ENCODE peak calls at places on chromosomes 4 and X, in ten cellular contexts. U is choroid plexus epithelial cell; K is endothelial cell; T is activated CD4-positive, alpha-beta T cell treated with anti-CD3 and anti-CD28 coated beads, Interleukin-2, amount 10 ng/mL, durations not matched to agents 7 days and 5 days; B is foreskin keratinocyte; G is psoas muscle; J is NCI-H345; Z is kidney; X is A172; Y is activated T-helper 1 cell treated with anti-CD3 and anti-CD28 coated beads, Interleukin-2, amount 50 U/mL, for 16 hours. L is an unnamed sample.

GRCh38 chr4:182578402-182578801 is 335.2 kb downstream of the TENM3 start:
- DNase-seq in U (peak), K (no peak), T (no peak), B (peak), G (no peak), J (no peak), Z (no peak), X (peak), Y (no peak), L (no peak)

GRCh38 chr4:136741468-136741867 is 790.8 kb downstream of the PCDH18 start:
- DNase-seq in U (peak), K (no peak), T (no peak), B (peak), G (no peak), J (no peak), Z (no peak), X (peak), Y (no peak), L (no peak)

GRCh38 chr4:169314906-169315305 is 44.1 kb upstream of the SH3RF1 start:
- DNase-seq in U (peak), K (no peak), T (no peak), B (peak), G (peak), J (peak), Z (peak), X (peak), Y (no peak), L (peak)

GRCh38 chrX:44765556-44765955 is 78.3 kb upstream of the DUSP21 start:
- DNase-seq in U (peak), K (no peak), T (no peak), B (no peak), G (no peak), J (no peak), Z (no peak), X (no peak), Y (no peak), L (no peak)

GRCh38 chrX:72020204-72020603 is 109.6 kb downstream of the NHSL2 start:
- DNase-seq in U (no peak), K (no peak), T (no peak), B (no peak), G (no peak), J (no peak), Z (peak), X (no peak), Y (no peak), L (no peak)

GRCh38 chr4:138235419-138235952 is 6.7 kb downstream of the SLC7A11 start:
- DNase-seq in U (peak), K (no peak), T (no peak), B (peak), G (no peak), J (no peak), Z (no peak), X (peak), Y (no peak), L (no peak)

GRCh38 chr4:186722856-186723206 is 825 bp downstream of the FAT1 start:
- DNase-seq in U (peak), K (no peak), T (no peak), B (no peak), G (no peak), J (no peak), Z (no peak), X (no peak), Y (no peak), L (no peak)

GRCh38 chr4:40149960-40150385 is 46.9 kb upstream of the RHOH start:
- DNase-seq in U (peak), K (peak), T (peak), B (peak), G (no peak), J (peak), Z (no peak), X (peak), Y (peak), L (peak)

GRCh38 chr4:153611679-153612078 is 72.4 kb upstream of the TLR2 start:
- DNase-seq in U (peak), K (no peak), T (no peak), B (peak), G (no peak), J (no peak), Z (no peak), X (peak), Y (no peak), L (no peak)

GRCh38 chr4:106333186-106333585 is 16.8 kb downstream of the AIMP1 start:
- DNase-seq in U (no peak), K (no peak), T (no peak), B (no peak), G (no peak), J (no peak), Z (no peak), X (no peak), Y (no peak), L (no peak)

GRCh38 chrX:82756272-82756671 is 751.8 kb upstream of the POU3F4 start:
- DNase-seq in U (no peak), K (no peak), T (no peak), B (peak), G (no peak), J (no peak), Z (no peak), X (no peak), Y (no peak), L (no peak)

GRCh38 chrX:132774312-132774711 is 184.1 kb downstream of the HS6ST2 start:
- DNase-seq in U (peak), K (no peak), T (no peak), B (no peak), G (no peak), J (no peak), Z (no peak), X (no peak), Y (no peak), L (no peak)

L was measured in tibial artery.